ENCODE peak calls at places on chromosome 1, in four cellular contexts. U is K562, J is Panc1, S is HepG2. P is an unnamed sample.

GRCh38 chr1:42484382-42484781 is 21.3 kb downstream of the CCDC30 start:
- DNase-seq in S (peak; percentile 7), J (no peak), U (no peak), P (no peak)

GRCh38 chr1:191993549-191993948 is 164.7 kb upstream of the RGS18 start:
- DNase-seq in J (no peak), S (peak; percentile 2), U (no peak), P (peak; percentile 12)

GRCh38 chr1:121458291-121459048 is 273.7 kb downstream of the SRGAP2C start:
- DNase-seq in S (no peak), U (no peak), J (no peak), P (no peak)

GRCh38 chr1:223208164-223209075 is 65.4 kb upstream of the TLR5 start:
- DNase-seq in U (no peak), S (no peak), J (no peak), P (no peak)

GRCh38 chr1:17903386-17903785 is 148.3 kb downstream of the ACTL8 start:
- DNase-seq in J (no peak), U (no peak), S (peak; percentile 10), P (no peak)

GRCh38 chr1:31573261-31573660 is 3.1 kb upstream of the TINAGL1 start:
- DNase-seq in J (no peak), U (no peak), S (no peak), P (no peak)

GRCh38 chr1:19552291-19553010 is 67.1 kb upstream of the CAPZB start:
- DNase-seq in J (no peak), S (no peak), U (no peak), P (no peak)

GRCh38 chr1:151728151-151728711 is 6.9 kb downstream of the RIIAD1 start:
- DNase-seq in S (no peak), U (no peak), J (no peak), P (no peak)

GRCh38 chr1:163069142-163069541 is at the start of gene RGS4:
- DNase-seq in J (no peak), U (peak; percentile 33), S (peak; percentile 21), P (peak; percentile 54)

GRCh38 chr1:17674707-17675505 is 80.2 kb upstream of the ACTL8 start:
- DNase-seq in U (no peak), S (no peak), J (no peak), P (no peak)

GRCh38 chr1:20486457-20487235 is 636 bp upstream of the CAMK2N1 start:
- DNase-seq in J (no peak), U (peak; percentile 85), S (peak; percentile 84), P (no peak)

GRCh38 chr1:198267921-198268320 is 111.1 kb downstream of the NEK7 start:
- DNase-seq in U (no peak), S (no peak), J (no peak), P (no peak)

GRCh38 chr1:219958875-219959417 is 30.6 kb upstream of the SLC30A10 start:
- DNase-seq in J (no peak), U (no peak), S (no peak), P (no peak)

GRCh38 chr1:71916894-71917293 is 365.4 kb downstream of the NEGR1 start:
- DNase-seq in J (no peak), S (no peak), U (no peak), P (no peak)

DNA sequence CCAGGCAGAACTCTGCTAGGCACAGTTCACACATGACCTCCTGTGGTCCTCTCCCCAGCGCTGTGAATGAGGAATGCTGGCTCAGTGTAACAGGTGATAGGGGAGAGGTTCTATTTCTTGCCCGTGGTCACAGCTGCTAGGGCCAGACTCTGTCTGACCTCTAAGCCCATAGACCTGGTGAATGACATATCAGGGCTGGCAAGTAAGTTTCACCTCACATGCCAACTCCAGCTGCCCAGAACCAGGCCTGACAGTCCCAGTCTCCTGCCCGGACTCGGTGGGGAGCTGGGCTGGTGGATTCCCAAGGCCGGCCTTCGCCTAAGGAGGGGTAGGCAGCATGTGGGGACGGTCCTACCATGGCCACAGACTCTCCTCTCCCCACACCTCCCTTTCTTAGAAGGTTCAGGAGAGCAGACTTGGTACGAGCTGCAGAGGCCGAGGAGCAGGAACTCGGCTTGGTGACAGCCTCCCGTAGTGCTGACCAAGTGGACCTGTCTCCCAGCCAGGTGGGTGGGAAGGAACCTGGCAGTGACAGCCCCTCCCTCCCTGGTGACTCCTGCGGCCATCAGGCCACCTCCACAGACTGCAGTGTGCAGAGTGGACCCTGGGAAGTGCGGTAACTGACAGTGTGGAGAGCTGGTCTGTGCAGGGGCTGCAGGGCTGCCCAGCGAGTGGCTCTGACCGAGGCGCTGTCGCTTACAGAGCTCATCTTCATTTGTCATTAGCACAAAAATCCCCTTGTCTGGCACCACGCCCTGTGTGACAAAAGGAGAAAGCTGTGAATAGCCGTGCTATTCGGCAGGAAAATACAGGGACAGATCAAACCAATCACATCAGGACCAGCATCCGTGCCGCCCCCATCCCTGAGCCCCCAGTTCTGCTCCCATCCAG is 74.6 kb downstream of the SCCPDH start:
- DNase-seq in J (no peak), S (no peak), U (no peak), P (no peak)
- TF ChIP-seq SIN3A in J (no peak), S (no peak), U (no peak), P (no peak)

GRCh38 chr1:22143065-22143514 is at the start of gene WNT4:
- DNase-seq in U (peak; percentile 83), J (no peak), S (no peak), P (no peak)

GRCh38 chr1:22143586-22144033 is 713 bp upstream of the WNT4 start:
- DNase-seq in J (no peak), U (no peak), S (no peak), P (no peak)

GRCh38 chr1:22141493-22141892 is 1.4 kb downstream of the WNT4 start:
- DNase-seq in S (no peak), U (no peak), J (no peak), P (no peak)

GRCh38 chr1:22141948-22142314 is 966 bp downstream of the WNT4 start:
- DNase-seq in U (no peak), J (no peak), S (no peak), P (no peak)

GRCh38 chr1:22142315-22143064 is 407 bp downstream of the WNT4 start:
- DNase-seq in S (no peak), J (no peak), U (peak; percentile 41), P (no peak)
- TF ChIP-seq TCF7L2 in S (no peak), J (no peak), U (no peak), P (no peak)

DNA sequence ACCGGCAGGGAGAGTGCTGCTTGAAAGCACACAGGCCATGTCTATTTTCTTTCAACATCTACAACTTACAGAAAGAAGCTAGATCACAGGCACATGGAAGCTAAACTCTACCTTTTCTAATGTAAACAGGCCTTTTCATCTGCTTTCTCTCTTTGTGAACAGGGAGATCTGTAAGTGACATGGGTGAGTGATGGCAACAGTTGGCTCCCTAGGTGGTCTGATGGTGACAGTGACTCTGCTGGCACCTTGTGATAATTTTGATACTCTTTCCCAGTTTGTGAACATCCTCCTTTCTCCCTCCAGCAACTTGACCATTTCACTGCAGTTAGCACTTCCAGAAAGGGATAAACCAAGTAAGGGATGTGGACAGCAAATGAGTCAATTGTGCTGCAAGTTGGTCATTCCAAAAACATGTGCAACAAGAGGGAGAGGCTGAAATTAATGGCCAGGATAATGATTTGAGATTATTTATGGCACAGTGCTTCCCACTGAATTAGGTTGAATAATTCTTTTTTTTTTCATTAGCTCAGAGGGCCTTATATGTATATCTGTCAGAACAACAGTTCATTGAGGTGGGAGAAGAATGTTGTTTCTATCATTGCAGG is 89.5 kb downstream of the XCL2 start:
- DNase-seq in U (no peak), J (no peak), S (no peak), P (no peak)
- TF ChIP-seq SIN3A in U (no peak), J (no peak), S (no peak), P (no peak)

GRCh38 chr1:65953170-65953569 is 160.5 kb downstream of the PDE4B start:
- DNase-seq in S (no peak), J (no peak), U (no peak), P (no peak)
- TF ChIP-seq TCF7L2 in S (no peak), J (no peak), U (no peak), P (no peak)

GRCh38 chr1:247295746-247296145 is 35.9 kb downstream of the ZNF496 start:
- DNase-seq in U (no peak), S (no peak), J (no peak), P (no peak)
- TF ChIP-seq SIN3A in U (no peak), S (no peak), J (no peak), P (no peak)